ENCODE peak calls at places on chromosome 1, in five cellular contexts. M is upper lobe of right lung, R is keratinocyte, P is dorsolateral prefrontal cortex, J is A549. F is an unnamed sample.

GRCh38 chr1:228313536-228314277 is 92.9 kb downstream of the TRIM11 start:
- DNase-seq in R (no peak), M (peak; percentile 51), P (peak; percentile 0), J (no peak), F (no peak)

GRCh38 chr1:18480315-18481189 is at the start of gene KLHDC7A:
- DNase-seq in R (no peak), M (peak; percentile 90), P (no peak), J (peak; percentile 70), F (peak; percentile 84)

GRCh38 chr1:183571678-183572268 is 18.5 kb downstream of the NCF2 start:
- DNase-seq in P (no peak), R (no peak), M (no peak), J (no peak), F (no peak)

GRCh38 chr1:204647114-204647804 is 38.3 kb downstream of the LRRN2 start:
- DNase-seq in P (peak; percentile 31), J (peak; percentile 86), M (no peak), R (peak; percentile 5), F (peak; percentile 76)

GRCh38 chr1:154972517-154973343 is 1.8 kb upstream of the CKS1B start:
- DNase-seq in P (no peak), M (peak; percentile 89), R (peak; percentile 89), J (peak; percentile 97), F (peak; percentile 85)

GRCh38 chr1:185249563-185249962 is 67.5 kb downstream of the IVNS1ABP start:
- DNase-seq in J (no peak), M (no peak), P (no peak), R (no peak), F (no peak)

GRCh38 chr1:228378453-228379164 is 28.0 kb downstream of the TRIM11 start:
- DNase-seq in P (peak; percentile 48), M (peak; percentile 91), R (no peak), J (peak; percentile 72), F (peak; percentile 86)

GRCh38 chr1:2414297-2414958 is 2.1 kb upstream of the PEX10 start:
- DNase-seq in M (peak; percentile 88), J (peak; percentile 57), P (peak; percentile 86), R (no peak), F (peak; percentile 74)

GRCh38 chr1:167605576-167605975 is 24.5 kb upstream of the RCSD1 start:
- DNase-seq in J (no peak), P (no peak), M (no peak), R (no peak), F (no peak)

GRCh38 chr1:198620951-198621824 is 17.7 kb upstream of the PTPRC start:
- DNase-seq in R (no peak), P (no peak), J (no peak), M (no peak), F (no peak)

GRCh38 chr1:42430751-42431150 is 25.1 kb downstream of the ZMYND12 start:
- DNase-seq in P (no peak), R (no peak), J (no peak), M (no peak), F (no peak)

DNA sequence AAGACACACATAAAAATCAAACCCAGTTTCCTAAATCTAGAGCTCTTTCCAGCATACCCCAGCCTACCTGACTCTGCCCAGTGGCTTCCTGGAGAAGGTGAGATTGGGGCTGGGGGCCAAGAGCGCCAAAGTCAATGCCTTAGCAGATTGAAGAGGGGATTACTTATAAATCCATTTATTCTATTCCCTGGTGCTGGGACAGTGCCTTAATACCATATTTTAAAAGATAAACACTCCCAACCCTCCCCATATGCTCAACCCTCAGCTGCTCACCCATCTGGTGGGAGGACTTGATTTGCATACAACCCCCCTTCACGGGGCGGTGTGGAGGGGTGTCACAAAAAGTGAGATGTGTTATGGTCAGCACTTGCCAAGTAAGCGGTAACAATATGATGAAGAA is 3.2 kb upstream of the DISP3 start:
- DNase-seq in R (no peak), J (no peak), M (no peak), P (no peak), F (no peak)
- TF ChIP-seq CTCF in R (no peak), J (no peak), M (no peak), P (no peak), F (no peak)

GRCh38 chr1:63497577-63497976 is 25.4 kb downstream of the ITGB3BP start:
- DNase-seq in P (no peak), R (no peak), M (no peak), J (no peak), F (no peak)
- TF ChIP-seq CTCF in P (no peak), R (no peak), M (no peak), J (no peak), F (no peak)

GRCh38 chr1:6580588-6581270 is 935 bp downstream of the ZBTB48 start:
- DNase-seq in M (peak; percentile 69), P (no peak), J (no peak), R (no peak), F (no peak)
- TF ChIP-seq CTCF in M (no peak), P (no peak), J (no peak), R (no peak), F (no peak)

GRCh38 chr1:47229031-47229831 is 2.8 kb downstream of the TAL1 start:
- DNase-seq in M (no peak), P (no peak), J (no peak), R (no peak), F (no peak)
- TF ChIP-seq CTCF in M (no peak), P (no peak), J (no peak), R (no peak), F (no peak)